ENCODE peak calls at places on chromosomes 16 and 17, in ten cellular contexts. Z is GM12878; O is heart right ventricle; Y is AG04450; E is mesendoderm; R is lower lobe of right lung; K is sigmoid colon; G is transverse colon; Q is CD8-positive, alpha-beta memory T cell; U is neural progenitor cell. M is an unnamed sample.

GRCh38 chr17:65278050-65278819 is 141.1 kb downstream of the RGS9 start:
- DNase-seq in Q (no peak), O (peak; percentile 16), Y (no peak), E (peak; percentile 87), G (peak; percentile 72), R (peak; percentile 50), Z (no peak), U (peak; percentile 88), K (no peak), M (no peak)

GRCh38 chr17:57600092-57600491 is 145.0 kb downstream of the CCDC182 start:
- DNase-seq in E (no peak), Z (no peak), O (no peak), R (no peak), K (no peak), Q (no peak), G (no peak), U (no peak), Y (no peak), M (peak; percentile 35)

GRCh38 chr16:57628008-57628781 is at the start of gene ADGRG1:
- DNase-seq in K (peak; percentile 81), R (peak; percentile 64), U (peak; percentile 75), O (peak; percentile 74), Q (no peak), Z (no peak), E (peak; percentile 95), Y (peak; percentile 80), G (no peak), M (no peak)

GRCh38 chr17:38579934-38580333 is 25.8 kb downstream of the SRCIN1 start:
- DNase-seq in Z (no peak), E (peak; percentile 72), R (peak; percentile 67), K (no peak), Q (no peak), Y (no peak), G (no peak), O (no peak), U (peak; percentile 67), M (no peak)

GRCh38 chr17:58271532-58271931 is 9.2 kb downstream of the MPO start:
- DNase-seq in U (no peak), Z (no peak), K (no peak), G (no peak), R (no peak), Q (no peak), O (no peak), E (no peak), Y (no peak), M (no peak)

GRCh38 chr16:56910654-56911539 is 21.0 kb upstream of the HERPUD1 start:
- DNase-seq in O (no peak), U (no peak), K (no peak), Q (no peak), Z (no peak), E (peak; percentile 57), R (no peak), G (peak; percentile 67), Y (peak; percentile 49), M (no peak)

GRCh38 chr16:77868478-77868877 is 80.1 kb downstream of the VAT1L start:
- DNase-seq in G (no peak), O (no peak), R (no peak), E (no peak), K (no peak), Q (no peak), U (no peak), Z (peak; percentile 8), Y (no peak), M (no peak)

GRCh38 chr17:64741038-64741641 is 79.0 kb upstream of the SMURF2 start:
- DNase-seq in Q (no peak), O (no peak), G (no peak), K (no peak), Z (no peak), R (no peak), Y (peak; percentile 24), U (no peak), E (no peak), M (no peak)

GRCh38 chr16:30896203-30896889 is at the start of gene CTF1:
- DNase-seq in U (peak; percentile 92), Q (no peak), Z (no peak), K (peak; percentile 93), G (peak; percentile 62), E (peak; percentile 94), R (peak; percentile 81), O (peak; percentile 79), Y (peak; percentile 78), M (no peak)

GRCh38 chr16:66293207-66293735 is 73.2 kb upstream of the CDH5 start:
- DNase-seq in K (peak; percentile 33), Y (no peak), U (no peak), O (no peak), E (no peak), Q (no peak), Z (no peak), R (no peak), G (no peak), M (no peak)

GRCh38 chr16:49183911-49184310 is 97.7 kb downstream of the CBLN1 start:
- DNase-seq in Z (no peak), Y (no peak), R (no peak), G (peak; percentile 73), U (peak; percentile 68), O (no peak), K (no peak), E (peak; percentile 64), Q (no peak), M (no peak)

DNA sequence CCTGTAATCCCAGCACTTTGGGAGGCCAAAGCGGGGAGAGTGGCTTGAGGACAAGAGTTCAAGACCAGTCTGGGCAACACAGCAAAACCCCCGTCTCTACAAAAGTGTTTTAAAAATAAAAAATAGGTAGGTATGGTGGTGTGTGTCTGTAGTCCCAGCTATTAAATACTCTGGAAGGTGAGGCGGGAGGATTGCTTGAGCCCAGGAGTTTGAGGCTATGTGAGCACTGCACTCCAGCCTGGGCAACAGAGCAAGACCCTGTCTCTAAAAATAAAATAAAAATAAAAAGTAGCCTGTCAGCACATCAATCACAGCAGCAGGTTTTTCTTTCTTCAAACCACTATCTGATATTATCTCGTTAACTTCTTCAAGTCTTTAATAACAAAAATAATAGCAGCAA is 1.6 kb downstream of the USP31 start:
- DNase-seq in K (no peak), G (no peak), O (no peak), Z (no peak), E (no peak), R (no peak), Q (no peak), U (no peak), Y (no peak), M (no peak)
- H3K4me3 ChIP-seq in K (peak overlapping the region; percentile 82), G (peak overlapping the region; percentile 78), O (peak overlapping the region; percentile 80), Z (peak overlapping the region; percentile 79), E (no peak overlapping the region), R (peak overlapping the region; percentile 86), Q (no peak overlapping the region), U (peak overlapping the region; percentile 88), Y (no peak overlapping the region), M (no peak overlapping the region)

GRCh38 chr17:40564195-40564882 is 933 bp downstream of the CCR7 start:
- DNase-seq in Q (peak; percentile 49), R (no peak), E (no peak), G (no peak), O (no peak), K (no peak), Y (no peak), U (no peak), Z (no peak), M (peak; percentile 52)

GRCh38 chr17:40562841-40563370 is 2.4 kb downstream of the CCR7 start:
- DNase-seq in Y (no peak), E (no peak), Z (no peak), K (no peak), Q (no peak), U (no peak), R (no peak), G (no peak), O (no peak), M (no peak)

GRCh38 chr17:40561871-40562611 is 3.2 kb downstream of the CCR7 start:
- DNase-seq in U (no peak), K (no peak), Z (peak; percentile 78), Q (peak; percentile 28), O (no peak), Y (no peak), E (no peak), G (no peak), R (no peak), M (peak; percentile 79)

GRCh38 chr17:40564883-40565744 is at the start of gene CCR7:
- DNase-seq in E (peak; percentile 47), R (no peak), O (no peak), Q (peak; percentile 75), Z (no peak), K (no peak), Y (no peak), U (no peak), G (peak; percentile 58), M (peak; percentile 83)

DNA sequence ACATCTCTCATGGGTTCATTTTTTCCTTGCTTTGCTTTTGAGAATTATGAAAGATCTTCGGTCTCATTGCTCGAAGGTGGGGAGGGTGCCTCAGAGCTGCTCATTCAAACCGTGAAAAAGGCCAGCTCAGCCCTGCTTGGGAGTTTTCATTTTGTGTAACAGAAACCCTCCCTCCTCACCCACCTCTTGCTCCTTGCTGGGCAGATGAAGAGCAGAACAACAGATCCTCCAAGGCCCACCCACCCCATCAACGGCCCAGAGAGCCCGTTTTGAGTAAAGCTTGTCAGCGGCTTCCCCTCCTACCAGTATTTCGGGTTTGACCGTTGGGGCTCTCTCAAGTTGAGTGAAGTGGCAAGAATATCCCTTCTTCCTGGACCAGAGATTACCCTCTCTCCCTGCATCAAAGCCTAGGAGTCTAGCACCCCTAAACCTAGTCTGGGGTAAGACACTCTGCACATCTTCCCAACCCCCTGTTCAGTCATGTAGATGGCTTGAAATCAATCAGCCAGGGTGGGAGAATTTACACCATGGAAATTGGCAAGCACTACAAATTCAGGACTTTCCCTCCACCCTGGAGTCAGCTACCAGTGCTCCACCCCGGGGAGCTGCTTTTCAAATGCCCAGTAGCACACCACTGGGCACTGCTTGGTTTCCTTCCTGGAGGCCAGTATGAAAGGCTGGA is 1.8 kb downstream of the CCR7 start:
- DNase-seq in G (no peak), K (no peak), Y (no peak), U (no peak), R (no peak), E (no peak), Z (no peak), Q (no peak), O (no peak), M (peak; percentile 73)
- H3K27ac ChIP-seq in G (no peak overlapping the region), K (no peak overlapping the region), Y (no peak overlapping the region), U (no peak overlapping the region), R (no peak overlapping the region), E (no peak overlapping the region), Z (peak overlapping the region; percentile 98), Q (peak overlapping the region; percentile 96), O (no peak overlapping the region), M (peak overlapping the region; percentile 94)

DNA sequence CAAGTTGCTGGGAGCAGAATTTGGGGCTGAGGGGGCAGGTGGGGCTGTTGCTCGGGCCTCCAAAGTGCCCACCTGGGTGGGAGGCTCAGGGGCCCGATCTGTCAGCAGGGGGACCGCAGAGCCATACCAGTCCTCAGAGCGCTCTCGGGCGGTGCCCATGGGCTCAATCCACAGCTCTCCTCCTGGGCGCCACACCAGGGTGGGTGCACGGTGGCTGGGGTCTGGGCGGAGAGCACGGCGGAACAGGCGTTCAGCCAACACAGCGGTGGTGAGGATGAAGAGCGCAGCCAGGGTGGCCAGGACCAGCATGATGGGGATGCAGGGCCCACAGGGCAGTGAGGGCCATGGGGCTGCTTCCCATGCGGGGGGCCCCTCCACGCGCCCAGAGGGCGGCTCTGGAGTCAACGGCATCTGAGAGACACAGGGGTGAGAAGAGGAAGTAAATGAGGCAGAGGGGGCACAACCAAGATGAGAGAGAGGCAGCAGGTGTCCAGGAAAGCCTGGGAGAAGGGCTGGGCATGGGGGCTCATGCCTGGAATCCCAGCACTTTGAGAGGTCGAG is 1.2 kb downstream of the C16orf54 start:
- DNase-seq in K (no peak), Q (no peak), Y (no peak), E (no peak), Z (no peak), G (no peak), R (no peak), O (no peak), U (no peak), M (no peak)
- H3K4me3 ChIP-seq in K (no peak overlapping the region), Q (peak overlapping the region; percentile 86), Y (no peak overlapping the region), E (no peak overlapping the region), Z (peak overlapping the region; percentile 62), G (peak overlapping the region; percentile 26), R (peak overlapping the region; percentile 62), O (peak overlapping the region; percentile 23), U (no peak overlapping the region), M (peak overlapping the region; percentile 93)

GRCh38 chr17:72511874-72512273 is 391.1 kb downstream of the SOX9 start:
- DNase-seq in Q (no peak), U (no peak), E (no peak), Z (no peak), K (no peak), R (no peak), Y (no peak), O (no peak), G (peak; percentile 50), M (no peak)
- H3K27ac ChIP-seq in Q (no peak overlapping the region), U (no peak overlapping the region), E (no peak overlapping the region), Z (no peak overlapping the region), K (no peak overlapping the region), R (no peak overlapping the region), Y (no peak overlapping the region), O (no peak overlapping the region), G (peak overlapping the region; percentile 57), M (no peak overlapping the region)